ENCODE peak calls at places on chromosomes 5 and 9, in four cellular contexts. T is HL-60, M is K562, L is GM12878. E is an unnamed sample.

GRCh38 chr5:18048449-18048848 is 414.2 kb downstream of the TAF11L14 start:
- DNase-seq in L (no peak), T (no peak), M (no peak), E (no peak)

GRCh38 chr9:111029260-111029659 is 9.0 kb downstream of the LPAR1 start:
- DNase-seq in M (no peak), T (peak), L (no peak), E (no peak)

GRCh38 chr5:150484964-150485769 is 22.8 kb upstream of the NDST1 start:
- DNase-seq in L (no peak), M (no peak), T (no peak), E (no peak)

GRCh38 chr5:95960802-95961616 is 642 bp downstream of the ELL2 start:
- DNase-seq in T (peak), M (peak), L (no peak), E (peak)

GRCh38 chr5:127425037-127425436 is 92.4 kb upstream of the PRRC1 start:
- DNase-seq in L (no peak), M (no peak), T (no peak), E (no peak)

GRCh38 chr5:161078793-161079192 is 226.8 kb upstream of the ATP10B start:
- DNase-seq in T (no peak), L (no peak), M (no peak), E (no peak)

GRCh38 chr9:2568689-2569088 is 52.9 kb upstream of the VLDLR start:
- DNase-seq in T (no peak), L (no peak), M (no peak), E (no peak)

GRCh38 chr5:132799392-132799791 is 13.7 kb upstream of the SOWAHA start:
- DNase-seq in L (no peak), T (no peak), M (no peak), E (no peak)

GRCh38 chr5:33227247-33227646 is 213.5 kb upstream of the TARS1 start:
- DNase-seq in M (no peak), L (no peak), T (no peak), E (no peak)

GRCh38 chr5:138610468-138611294 is 35.5 kb upstream of the HSPA9 start:
- DNase-seq in L (no peak), M (peak), T (no peak), E (no peak)

GRCh38 chr5:33854733-33855151 is 37.0 kb downstream of the ADAMTS12 start:
- DNase-seq in L (no peak), M (no peak), T (no peak), E (no peak)

GRCh38 chr5:99331061-99331460 is 402.3 kb upstream of the CHD1 start:
- DNase-seq in T (no peak), L (no peak), M (no peak), E (no peak)

GRCh38 chr5:50553560-50553984 is 112.5 kb upstream of the EMB start:
- DNase-seq in L (no peak), M (no peak), T (no peak), E (no peak)
- TF ChIP-seq SPI1 in L (no peak), M (no peak), T (no peak), E (no peak)

GRCh38 chr9:136693490-136694162 is 6.4 kb upstream of the AGPAT2 start:
- DNase-seq in T (no peak), M (peak), L (no peak), E (no peak)
- TF ChIP-seq SPI1 in T (no peak), M (no peak), L (no peak), E (no peak)

GRCh38 chr5:142507528-142507927 is 178.4 kb downstream of the FGF1 start:
- DNase-seq in L (peak), T (no peak), M (no peak), E (no peak)
- TF ChIP-seq SPI1 in L (no peak), T (no peak), M (no peak), E (no peak)

DNA sequence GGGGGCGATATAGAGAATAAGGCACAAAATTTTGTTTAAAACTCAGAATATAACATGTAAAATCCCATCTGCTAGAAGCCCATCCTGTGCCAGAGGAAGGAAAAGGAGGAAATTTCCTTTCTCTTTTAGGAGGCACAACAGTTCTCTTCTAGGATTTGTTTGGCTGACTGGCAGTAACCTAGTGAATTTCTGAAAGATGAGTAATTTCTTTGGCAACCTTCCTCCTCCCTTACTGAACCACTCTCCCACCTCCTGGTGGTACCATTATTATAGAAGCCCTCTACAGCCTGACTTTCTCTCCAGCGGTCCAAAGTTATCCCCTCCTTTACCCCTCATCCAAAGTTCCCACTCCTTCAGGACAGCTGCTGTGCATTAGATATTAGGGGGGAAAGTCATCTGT is 18.3 kb downstream of the MOCS2 start:
- DNase-seq in M (no peak), L (no peak), T (no peak), E (no peak)
- TF ChIP-seq SPI1 in M (no peak), L (no peak), T (no peak), E (no peak)

GRCh38 chr9:124894741-124895170 is 32.8 kb downstream of the ARPC5L start:
- DNase-seq in L (no peak), T (peak), M (no peak), E (no peak)
- TF ChIP-seq SPI1 in L (no peak), T (no peak), M (no peak), E (no peak)

DNA sequence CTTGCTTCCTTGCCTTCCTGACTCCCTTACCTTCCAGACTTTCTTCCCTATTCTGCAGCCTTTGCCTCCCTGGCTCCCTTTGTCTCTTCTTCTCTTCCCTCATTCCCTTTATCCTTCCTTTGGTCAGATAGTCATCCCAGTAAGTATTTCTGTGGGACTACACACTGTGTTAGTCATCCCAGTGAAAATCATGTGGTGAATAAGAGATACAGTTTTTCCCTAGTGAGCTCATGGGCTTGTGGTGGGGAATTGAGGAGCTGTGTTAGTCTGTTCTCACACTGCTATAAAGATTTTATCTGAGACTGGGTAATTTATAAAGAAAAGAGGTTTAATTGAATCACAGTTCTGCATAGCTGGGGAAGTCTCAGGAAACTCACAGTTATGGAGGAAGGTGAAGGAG is 109.8 kb upstream of the EDIL3 start:
- DNase-seq in L (no peak), T (no peak), M (no peak), E (no peak)
- TF ChIP-seq SPI1 in L (no peak), T (no peak), M (no peak), E (no peak)

GRCh38 chr5:56479701-56480304 is 246.7 kb upstream of the ANKRD55 start:
- DNase-seq in M (no peak), T (no peak), L (peak), E (no peak)
- TF ChIP-seq SPI1 in M (no peak), T (no peak), L (no peak), E (no peak)

DNA sequence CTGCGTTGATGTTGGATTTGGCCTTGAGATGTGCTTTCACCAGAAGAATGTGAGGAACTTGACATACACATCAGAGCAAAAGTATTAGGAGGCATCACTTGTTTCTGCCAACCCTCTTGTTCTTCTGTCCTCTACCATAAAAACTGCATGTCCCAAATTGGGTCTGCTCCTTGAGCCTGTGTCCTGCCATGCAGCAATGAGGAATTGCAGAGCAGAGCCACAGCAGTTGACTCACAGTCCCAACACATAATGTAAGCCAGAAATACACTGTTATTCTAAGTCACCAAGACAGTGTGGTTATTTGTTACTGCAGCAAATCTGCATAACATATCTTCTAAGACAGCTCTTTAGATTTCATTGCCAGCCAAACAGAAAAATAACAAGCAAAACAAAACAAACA is 598.2 kb downstream of the PRELID2 start:
- DNase-seq in L (no peak), T (no peak), M (no peak), E (no peak)
- TF ChIP-seq SPI1 in L (no peak), T (no peak), M (no peak), E (no peak)

GRCh38 chr5:135596788-135597187 is 18.0 kb upstream of the CXCL14 start:
- DNase-seq in L (no peak), T (no peak), M (no peak), E (no peak)

GRCh38 chr5:135600141-135600570 is 21.4 kb upstream of the CXCL14 start:
- DNase-seq in M (no peak), T (no peak), L (no peak), E (no peak)

GRCh38 chr5:135599421-135600140 is 20.8 kb upstream of the CXCL14 start:
- DNase-seq in M (no peak), L (no peak), T (no peak), E (no peak)

GRCh38 chr5:135600971-135601381 is 22.2 kb upstream of the CXCL14 start:
- DNase-seq in M (no peak), T (no peak), L (no peak), E (no peak)

GRCh38 chr5:135598691-135599395 is 20.1 kb upstream of the CXCL14 start:
- DNase-seq in M (no peak), L (no peak), T (no peak), E (no peak)
- TF ChIP-seq SPI1 in M (no peak), L (no peak), T (no peak), E (no peak)

E was measured in GM12891.